ENCODE peak calls at places on chromosomes 7 and 10, in six cellular contexts. W is GM12878, E is SK-N-SH, M is HepG2, A is K562, Q is H1. K is an unnamed sample.

GRCh38 chr10:32323051-32323450 is 23.9 kb downstream of the EPC1 start:
- DNase-seq in A (no peak), M (no peak), Q (no peak), W (no peak), E (no peak), K (no peak)

GRCh38 chr7:159154243-159154642 is 9.6 kb upstream of the VIPR2 start:
- DNase-seq in A (no peak), W (no peak), E (peak), Q (no peak), M (no peak), K (no peak)

GRCh38 chr10:10313099-10313875 is 704.4 kb upstream of the CELF2 start:
- DNase-seq in A (no peak), W (no peak), M (no peak), Q (no peak), E (no peak), K (no peak)

GRCh38 chr10:34102917-34103506 is 712.1 kb downstream of the PARD3 start:
- DNase-seq in M (no peak), A (no peak), Q (no peak), E (peak), W (no peak), K (no peak)

GRCh38 chr10:98403812-98404504 is 11.0 kb downstream of the PYROXD2 start:
- DNase-seq in M (no peak), Q (no peak), A (no peak), E (no peak), W (no peak), K (no peak)

GRCh38 chr10:59240581-59241183 is 64.2 kb downstream of the PHYHIPL start:
- DNase-seq in A (peak), W (no peak), M (peak), Q (peak), E (peak), K (peak)

GRCh38 chr7:70259497-70259896 is 661.2 kb downstream of the AUTS2 start:
- DNase-seq in Q (no peak), A (no peak), W (no peak), M (no peak), E (no peak), K (no peak)

GRCh38 chr10:52674474-52674873 is 98.1 kb downstream of the MBL2 start:
- DNase-seq in A (no peak), W (no peak), Q (no peak), E (no peak), M (no peak), K (no peak)

DNA sequence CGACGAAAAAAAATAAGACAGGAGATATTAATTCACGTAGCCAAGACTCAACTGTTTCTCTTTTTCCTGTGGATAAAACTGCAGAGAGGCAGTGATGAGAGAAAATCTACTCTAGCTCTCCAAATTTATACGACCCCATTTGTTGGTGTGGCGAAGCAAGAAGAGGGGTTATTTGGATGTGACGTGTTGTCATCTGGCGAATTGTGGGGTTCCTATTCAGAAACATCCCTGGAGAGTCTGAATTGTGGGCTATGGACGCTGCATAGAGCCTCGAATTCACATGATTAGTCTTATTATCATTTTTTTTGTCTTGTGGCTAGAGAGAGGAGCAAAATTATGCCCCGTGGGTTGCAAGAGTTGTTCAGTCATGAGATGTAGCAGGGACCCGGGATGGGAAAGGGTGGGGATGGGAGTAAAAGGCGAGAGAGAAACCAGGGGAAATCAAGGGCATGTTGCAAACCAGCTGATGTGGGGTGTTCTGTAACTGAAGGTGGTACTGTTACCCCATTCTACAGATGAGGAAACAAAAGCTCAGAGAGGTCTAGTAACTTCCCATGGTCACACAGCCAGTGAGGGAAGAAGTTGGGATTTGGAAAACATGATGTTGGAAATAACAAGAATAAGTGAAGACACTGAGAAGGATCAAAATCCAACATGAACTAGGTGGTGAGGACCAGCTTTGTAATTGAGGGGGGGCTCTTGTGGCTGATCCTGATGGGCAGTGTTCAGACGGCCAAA is 69.2 kb upstream of the SFMBT2 start:
- DNase-seq in Q (no peak), M (no peak), E (no peak), A (no peak), W (no peak), K (no peak)
- TF ChIP-seq POLR2AphosphoS5 in Q (no peak), M (no peak), E (no peak), A (no peak), W (no peak), K (no peak)

GRCh38 chr7:37011151-37011890 is 287.0 kb upstream of the AOAH start:
- DNase-seq in M (no peak), A (no peak), Q (no peak), W (no peak), E (no peak), K (no peak)

GRCh38 chr7:37006764-37007163 is 282.5 kb upstream of the AOAH start:
- DNase-seq in Q (no peak), A (no peak), M (no peak), E (no peak), W (no peak), K (no peak)

GRCh38 chr7:37009282-37009681 is 285.0 kb upstream of the AOAH start:
- DNase-seq in A (no peak), M (no peak), Q (no peak), E (no peak), W (no peak), K (no peak)

GRCh38 chr7:37007319-37007718 is 283.0 kb upstream of the AOAH start:
- DNase-seq in M (no peak), W (no peak), E (no peak), Q (no peak), A (no peak), K (no peak)

GRCh38 chr7:37007731-37008130 is 283.4 kb upstream of the AOAH start:
- DNase-seq in Q (no peak), E (no peak), W (no peak), M (no peak), A (no peak), K (no peak)
- TF ChIP-seq RAD21 in Q (no peak), E (no peak), W (no peak), M (no peak), A (no peak), K (no peak)

DNA sequence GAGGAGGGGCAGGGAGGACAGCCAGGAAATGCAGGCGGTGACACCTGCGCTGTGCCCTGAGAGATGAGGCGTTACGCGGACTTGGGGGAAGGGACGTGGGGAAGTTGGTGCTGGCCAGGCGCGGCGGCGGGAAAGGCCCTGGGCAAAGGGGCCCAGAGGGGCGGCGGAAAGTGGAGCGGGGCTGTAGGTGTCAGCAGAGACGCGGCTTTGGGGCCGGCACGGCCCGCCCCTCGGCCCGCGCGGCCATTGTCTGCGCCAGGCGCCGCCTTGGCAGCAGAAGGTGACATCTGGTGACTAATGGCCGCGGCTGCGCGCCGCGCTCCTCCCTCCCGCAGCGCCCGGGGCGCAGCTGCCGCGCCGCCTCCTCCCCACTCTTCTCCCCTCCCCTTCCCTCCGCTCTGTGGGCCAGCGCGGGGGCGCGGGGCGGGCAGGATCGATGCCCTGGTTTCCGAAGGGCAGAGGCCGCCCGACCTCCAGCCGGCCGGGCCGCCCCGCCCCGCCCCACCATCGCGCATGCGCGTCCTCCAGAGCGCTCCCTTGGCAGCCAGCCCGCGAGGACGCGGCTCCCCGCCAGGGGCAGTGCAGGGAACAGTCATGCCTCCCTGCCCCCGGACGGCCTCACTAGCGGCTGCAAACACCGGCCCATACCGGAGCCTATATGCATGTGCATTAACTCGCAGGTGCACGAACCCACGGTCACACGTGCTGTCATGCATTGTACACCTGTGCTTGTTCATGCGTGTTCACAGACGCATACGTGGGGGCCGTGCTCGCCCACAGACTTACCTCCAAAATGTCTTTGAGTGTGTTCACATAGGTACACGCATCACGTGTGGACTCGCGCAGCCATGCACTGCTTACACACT is 269.6 kb downstream of the RPS24 start:
- DNase-seq in M (peak), E (peak), W (peak), A (peak), Q (peak), K (peak)
- TF ChIP-seq POLR2AphosphoS5 in M (peak), E (peak), W (peak), A (peak), Q (no peak), K (peak)

DNA sequence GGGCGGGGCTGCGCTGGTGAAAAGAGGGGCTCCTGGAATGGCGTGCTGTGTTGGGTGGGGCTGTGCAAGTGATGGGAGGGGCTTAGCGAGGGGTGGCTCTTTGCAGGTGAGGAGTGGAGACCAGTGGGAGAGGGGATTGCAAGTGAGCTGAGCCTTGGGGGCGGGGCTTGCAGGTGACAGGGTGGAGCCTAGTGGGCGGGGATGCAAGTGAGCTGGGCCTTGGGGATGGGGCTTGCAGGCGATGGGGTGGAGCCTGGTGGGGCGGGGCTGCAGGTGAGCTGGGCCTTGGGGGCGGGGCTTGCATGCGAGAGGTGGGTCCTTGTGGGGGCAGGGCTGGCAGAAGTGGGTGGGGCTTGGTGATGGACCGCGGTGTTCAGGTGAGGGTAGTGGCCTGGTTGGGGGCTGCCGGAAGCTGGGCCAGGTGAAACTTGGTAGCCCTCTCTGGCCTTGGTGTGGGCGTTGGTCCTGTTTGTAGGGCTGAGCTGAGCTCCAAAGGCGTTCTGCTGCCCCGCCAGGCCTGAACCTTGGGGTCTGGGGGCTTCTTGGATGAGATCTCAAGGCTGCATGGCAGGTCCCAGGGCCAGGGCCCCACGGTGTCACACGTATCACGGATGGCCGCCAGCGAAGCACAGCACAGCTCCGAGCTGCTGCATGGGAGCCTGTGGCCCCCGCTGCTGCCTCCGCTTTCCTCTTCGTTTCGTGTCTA is 744 bp upstream of the PITRM1 start:
- DNase-seq in A (peak), E (no peak), Q (peak), W (no peak), M (no peak), K (peak)
- TF ChIP-seq RAD21 in A (no peak), E (no peak), Q (no peak), W (no peak), M (no peak), K (no peak)

GRCh38 chr10:15455456-15455855 is 84.4 kb upstream of the FAM171A1 start:
- DNase-seq in M (no peak), E (no peak), W (no peak), Q (no peak), A (peak), K (no peak)
- TF ChIP-seq POLR2AphosphoS5 in M (no peak), E (no peak), W (no peak), Q (no peak), A (peak), K (no peak)

GRCh38 chr7:57413529-57414398 is 36.2 kb upstream of the ZNF716 start:
- DNase-seq in Q (no peak), W (no peak), M (no peak), A (no peak), E (no peak), K (no peak)
- TF ChIP-seq RAD21 in Q (no peak), W (no peak), M (no peak), A (no peak), E (no peak), K (no peak)

DNA sequence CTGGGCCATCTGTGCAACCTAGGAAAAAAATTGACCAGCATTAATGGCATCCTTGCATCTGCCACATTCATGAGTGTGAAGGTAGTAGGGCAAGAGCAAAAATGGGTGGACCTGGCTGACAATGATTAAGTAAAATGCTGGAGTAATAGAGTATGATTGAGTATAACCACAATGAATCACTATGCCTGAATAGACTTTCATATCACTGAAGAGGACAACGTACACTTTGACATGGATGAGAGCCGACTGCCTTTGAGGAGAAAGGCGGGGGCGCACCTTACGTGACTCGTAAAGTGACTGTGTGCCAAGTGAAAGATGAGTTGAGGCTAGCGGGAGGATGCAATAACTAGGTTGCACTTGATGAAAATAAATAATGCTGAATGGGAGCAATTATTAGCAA is 596.3 kb downstream of the NXPH1 start:
- DNase-seq in M (no peak), W (no peak), A (no peak), E (no peak), Q (no peak), K (no peak)
- TF ChIP-seq POLR2AphosphoS5 in M (no peak), W (no peak), A (no peak), E (no peak), Q (no peak), K (no peak)

K was measured in HCT116.